ENCODE peak calls at places on chromosomes 11 and 22, in six cellular contexts. One of them, this sample, is unnamed.

GRCh38 chr11:83827520-83827919 is 541.4 kb upstream of the CCDC90B start:
- DNase-seq in AG08395: peak
- DNase-seq in stimulated activated CD8-positive, alpha-beta memory T cell treated with anti-CD3 and anti-CD28 coated beads, Interleukin-2, amount 100 ng/mL, for 48 hours: no peak
- DNase-seq in glutamatergic neuron: no peak
- DNase-seq in activated naive CD4-positive, alpha-beta T cell: no peak
- DNase-seq in HT1080: no peak
- DNase-seq in this sample: no peak

GRCh38 chr11:88355887-88356286 is 18.4 kb upstream of the CTSC start:
- DNase-seq in glutamatergic neuron: no peak
- DNase-seq in HT1080: no peak
- DNase-seq in activated naive CD4-positive, alpha-beta T cell: no peak
- DNase-seq in AG08395: no peak
- DNase-seq in stimulated activated CD8-positive, alpha-beta memory T cell treated with anti-CD3 and anti-CD28 coated beads, Interleukin-2, amount 100 ng/mL, for 48 hours: no peak
- DNase-seq in this sample: no peak

GRCh38 chr22:48520888-48521600 is 1306.6 kb downstream of the BRD1 start:
- DNase-seq in HT1080: no peak
- DNase-seq in stimulated activated CD8-positive, alpha-beta memory T cell treated with anti-CD3 and anti-CD28 coated beads, Interleukin-2, amount 100 ng/mL, for 48 hours: no peak
- DNase-seq in glutamatergic neuron: no peak
- DNase-seq in AG08395: no peak
- DNase-seq in activated naive CD4-positive, alpha-beta T cell: no peak
- DNase-seq in this sample: no peak

GRCh38 chr11:12434255-12434654 is 56.9 kb downstream of the PARVA start:
- DNase-seq in activated naive CD4-positive, alpha-beta T cell: no peak
- DNase-seq in stimulated activated CD8-positive, alpha-beta memory T cell treated with anti-CD3 and anti-CD28 coated beads, Interleukin-2, amount 100 ng/mL, for 48 hours: no peak
- DNase-seq in HT1080: no peak
- DNase-seq in AG08395: no peak
- DNase-seq in glutamatergic neuron: no peak
- DNase-seq in this sample: no peak

GRCh38 chr11:44286911-44287310 is 23.0 kb downstream of the ALX4 start:
- DNase-seq in HT1080: no peak
- DNase-seq in activated naive CD4-positive, alpha-beta T cell: no peak
- DNase-seq in AG08395: no peak
- DNase-seq in glutamatergic neuron: no peak
- DNase-seq in stimulated activated CD8-positive, alpha-beta memory T cell treated with anti-CD3 and anti-CD28 coated beads, Interleukin-2, amount 100 ng/mL, for 48 hours: no peak
- DNase-seq in this sample: no peak

GRCh38 chr11:1693327-1694063 is 3.5 kb upstream of the KRTAP5-6 start:
- DNase-seq in activated naive CD4-positive, alpha-beta T cell: peak
- DNase-seq in AG08395: peak
- DNase-seq in stimulated activated CD8-positive, alpha-beta memory T cell treated with anti-CD3 and anti-CD28 coated beads, Interleukin-2, amount 100 ng/mL, for 48 hours: peak
- DNase-seq in HT1080: peak
- DNase-seq in glutamatergic neuron: peak
- DNase-seq in this sample: peak

GRCh38 chr11:29075726-29076125 is 941.1 kb downstream of the KCNA4 start:
- DNase-seq in activated naive CD4-positive, alpha-beta T cell: no peak
- DNase-seq in stimulated activated CD8-positive, alpha-beta memory T cell treated with anti-CD3 and anti-CD28 coated beads, Interleukin-2, amount 100 ng/mL, for 48 hours: no peak
- DNase-seq in AG08395: no peak
- DNase-seq in HT1080: no peak
- DNase-seq in glutamatergic neuron: no peak
- DNase-seq in this sample: no peak

GRCh38 chr11:33135768-33136443 is 25.4 kb downstream of the CSTF3 start:
- DNase-seq in HT1080: no peak
- DNase-seq in AG08395: no peak
- DNase-seq in activated naive CD4-positive, alpha-beta T cell: no peak
- DNase-seq in glutamatergic neuron: no peak
- DNase-seq in stimulated activated CD8-positive, alpha-beta memory T cell treated with anti-CD3 and anti-CD28 coated beads, Interleukin-2, amount 100 ng/mL, for 48 hours: no peak
- DNase-seq in this sample: no peak

GRCh38 chr22:41875531-41876242 is 39.2 kb downstream of the SHISA8 start:
- DNase-seq in stimulated activated CD8-positive, alpha-beta memory T cell treated with anti-CD3 and anti-CD28 coated beads, Interleukin-2, amount 100 ng/mL, for 48 hours: no peak
- DNase-seq in activated naive CD4-positive, alpha-beta T cell: no peak
- DNase-seq in AG08395: no peak
- DNase-seq in glutamatergic neuron: no peak
- DNase-seq in HT1080: no peak
- DNase-seq in this sample: no peak

GRCh38 chr11:61110255-61111059 is 8.2 kb downstream of the CD5 start:
- DNase-seq in activated naive CD4-positive, alpha-beta T cell: no peak
- DNase-seq in glutamatergic neuron: no peak
- DNase-seq in stimulated activated CD8-positive, alpha-beta memory T cell treated with anti-CD3 and anti-CD28 coated beads, Interleukin-2, amount 100 ng/mL, for 48 hours: no peak
- DNase-seq in AG08395: no peak
- DNase-seq in HT1080: no peak
- DNase-seq in this sample: no peak

GRCh38 chr22:43449205-43449830 is 37.5 kb downstream of the MPPED1 start:
- DNase-seq in AG08395: no peak
- DNase-seq in HT1080: no peak
- DNase-seq in glutamatergic neuron: no peak
- DNase-seq in activated naive CD4-positive, alpha-beta T cell: no peak
- DNase-seq in stimulated activated CD8-positive, alpha-beta memory T cell treated with anti-CD3 and anti-CD28 coated beads, Interleukin-2, amount 100 ng/mL, for 48 hours: no peak
- DNase-seq in this sample: no peak

GRCh38 chr11:128737704-128738103 is 43.8 kb downstream of the FLI1 start:
- DNase-seq in glutamatergic neuron: no peak
- DNase-seq in AG08395: no peak
- DNase-seq in HT1080: no peak
- DNase-seq in stimulated activated CD8-positive, alpha-beta memory T cell treated with anti-CD3 and anti-CD28 coated beads, Interleukin-2, amount 100 ng/mL, for 48 hours: no peak
- DNase-seq in activated naive CD4-positive, alpha-beta T cell: no peak
- DNase-seq in this sample: no peak

GRCh38 chr22:40716116-40716515 is 36.8 kb downstream of the MCHR1 start:
- DNase-seq in HT1080: no peak
- DNase-seq in stimulated activated CD8-positive, alpha-beta memory T cell treated with anti-CD3 and anti-CD28 coated beads, Interleukin-2, amount 100 ng/mL, for 48 hours: no peak
- DNase-seq in AG08395: no peak
- DNase-seq in activated naive CD4-positive, alpha-beta T cell: no peak
- DNase-seq in glutamatergic neuron: no peak
- DNase-seq in this sample: no peak

GRCh38 chr11:31412946-31413345 is 43.3 kb downstream of the DNAJC24 start:
- DNase-seq in stimulated activated CD8-positive, alpha-beta memory T cell treated with anti-CD3 and anti-CD28 coated beads, Interleukin-2, amount 100 ng/mL, for 48 hours: no peak
- DNase-seq in HT1080: peak
- DNase-seq in glutamatergic neuron: no peak
- DNase-seq in activated naive CD4-positive, alpha-beta T cell: no peak
- DNase-seq in AG08395: peak
- DNase-seq in this sample: no peak

GRCh38 chr11:1765871-1766718 is 2.4 kb upstream of the CTSD start:
- DNase-seq in activated naive CD4-positive, alpha-beta T cell: no peak
- DNase-seq in stimulated activated CD8-positive, alpha-beta memory T cell treated with anti-CD3 and anti-CD28 coated beads, Interleukin-2, amount 100 ng/mL, for 48 hours: no peak
- DNase-seq in HT1080: no peak
- DNase-seq in glutamatergic neuron: peak
- DNase-seq in AG08395: no peak
- DNase-seq in this sample: no peak

GRCh38 chr11:1005913-1006312 is 30.6 kb downstream of the MUC6 start:
- DNase-seq in stimulated activated CD8-positive, alpha-beta memory T cell treated with anti-CD3 and anti-CD28 coated beads, Interleukin-2, amount 100 ng/mL, for 48 hours: no peak
- DNase-seq in AG08395: no peak
- DNase-seq in glutamatergic neuron: no peak
- DNase-seq in activated naive CD4-positive, alpha-beta T cell: no peak
- DNase-seq in HT1080: no peak
- DNase-seq in this sample: no peak

GRCh38 chr11:7688238-7688826 is 15.0 kb upstream of the CYB5R2 start:
- DNase-seq in HT1080: no peak
- DNase-seq in activated naive CD4-positive, alpha-beta T cell: no peak
- DNase-seq in AG08395: peak
- DNase-seq in stimulated activated CD8-positive, alpha-beta memory T cell treated with anti-CD3 and anti-CD28 coated beads, Interleukin-2, amount 100 ng/mL, for 48 hours: no peak
- DNase-seq in glutamatergic neuron: no peak
- DNase-seq in this sample: no peak

GRCh38 chr11:57647960-57648776 is 1.5 kb downstream of the YPEL4 start:
- DNase-seq in HT1080: no peak
- DNase-seq in stimulated activated CD8-positive, alpha-beta memory T cell treated with anti-CD3 and anti-CD28 coated beads, Interleukin-2, amount 100 ng/mL, for 48 hours: no peak
- DNase-seq in glutamatergic neuron: peak
- DNase-seq in activated naive CD4-positive, alpha-beta T cell: no peak
- DNase-seq in AG08395: peak
- DNase-seq in this sample: peak

GRCh38 chr22:43681724-43682360 is 130.3 kb downstream of the EFCAB6 start:
- DNase-seq in activated naive CD4-positive, alpha-beta T cell: no peak
- DNase-seq in HT1080: no peak
- DNase-seq in AG08395: no peak
- DNase-seq in glutamatergic neuron: no peak
- DNase-seq in stimulated activated CD8-positive, alpha-beta memory T cell treated with anti-CD3 and anti-CD28 coated beads, Interleukin-2, amount 100 ng/mL, for 48 hours: no peak
- DNase-seq in this sample: no peak

GRCh38 chr11:36257351-36257750 is 31.9 kb downstream of the COMMD9 start:
- DNase-seq in glutamatergic neuron: no peak
- DNase-seq in AG08395: no peak
- DNase-seq in HT1080: no peak
- DNase-seq in stimulated activated CD8-positive, alpha-beta memory T cell treated with anti-CD3 and anti-CD28 coated beads, Interleukin-2, amount 100 ng/mL, for 48 hours: no peak
- DNase-seq in activated naive CD4-positive, alpha-beta T cell: no peak
- DNase-seq in this sample: no peak

GRCh38 chr22:31732089-31732829 is 17.7 kb downstream of the PRR14L start:
- DNase-seq in activated naive CD4-positive, alpha-beta T cell: no peak
- DNase-seq in glutamatergic neuron: no peak
- DNase-seq in stimulated activated CD8-positive, alpha-beta memory T cell treated with anti-CD3 and anti-CD28 coated beads, Interleukin-2, amount 100 ng/mL, for 48 hours: no peak
- DNase-seq in HT1080: no peak
- DNase-seq in AG08395: no peak
- DNase-seq in this sample: no peak

GRCh38 chr11:72309074-72309598 is 65.2 kb upstream of the PHOX2A start:
- DNase-seq in stimulated activated CD8-positive, alpha-beta memory T cell treated with anti-CD3 and anti-CD28 coated beads, Interleukin-2, amount 100 ng/mL, for 48 hours: no peak
- DNase-seq in HT1080: no peak
- DNase-seq in AG08395: no peak
- DNase-seq in glutamatergic neuron: no peak
- DNase-seq in activated naive CD4-positive, alpha-beta T cell: no peak
- DNase-seq in this sample: no peak

GRCh38 chr11:121578216-121579063 is 125.7 kb upstream of the SORL1-AS1 start:
- DNase-seq in HT1080: no peak
- DNase-seq in AG08395: no peak
- DNase-seq in activated naive CD4-positive, alpha-beta T cell: no peak
- DNase-seq in glutamatergic neuron: no peak
- DNase-seq in stimulated activated CD8-positive, alpha-beta memory T cell treated with anti-CD3 and anti-CD28 coated beads, Interleukin-2, amount 100 ng/mL, for 48 hours: no peak
- DNase-seq in this sample: no peak

GRCh38 chr11:73139476-73140198 is 2.5 kb downstream of the FCHSD2 start:
- DNase-seq in glutamatergic neuron: no peak
- DNase-seq in stimulated activated CD8-positive, alpha-beta memory T cell treated with anti-CD3 and anti-CD28 coated beads, Interleukin-2, amount 100 ng/mL, for 48 hours: no peak
- DNase-seq in AG08395: peak
- DNase-seq in activated naive CD4-positive, alpha-beta T cell: no peak
- DNase-seq in HT1080: peak
- DNase-seq in this sample: no peak

GRCh38 chr22:29255064-29255621 is 12.6 kb downstream of the RHBDD3 start:
- DNase-seq in HT1080: no peak
- DNase-seq in AG08395: no peak
- DNase-seq in activated naive CD4-positive, alpha-beta T cell: no peak
- DNase-seq in stimulated activated CD8-positive, alpha-beta memory T cell treated with anti-CD3 and anti-CD28 coated beads, Interleukin-2, amount 100 ng/mL, for 48 hours: no peak
- DNase-seq in glutamatergic neuron: no peak
- DNase-seq in this sample: no peak